ENCODE peak calls at places on chromosomes 16 and 17, in four cellular contexts. L, T, S and X are unnamed samples.

GRCh38 chr17:48262982-48263586 is 155.5 kb downstream of the SNX11 start:
- DNase-seq in T (no peak), S (peak; percentile 36), L (no peak), X (no peak)

GRCh38 chr16:77788196-77789084 is at the start of gene VAT1L:
- DNase-seq in T (no peak), S (peak; percentile 11), L (peak; percentile 15), X (peak; percentile 29)

GRCh38 chr16:81647527-81647926 is 131.6 kb upstream of the PLCG2 start:
- DNase-seq in L (no peak), S (no peak), T (no peak), X (no peak)

GRCh38 chr16:30473231-30474061 is 904 bp downstream of the ITGAL start:
- DNase-seq in S (no peak), L (peak; percentile 76), T (no peak), X (no peak)

GRCh38 chr16:76653390-76654026 is 376.3 kb downstream of the CNTNAP4 start:
- DNase-seq in S (peak; percentile 27), T (peak; percentile 9), L (peak; percentile 38), X (no peak)

GRCh38 chr17:72118588-72119279 is 2.1 kb upstream of the SOX9 start:
- DNase-seq in S (peak; percentile 39), T (peak; percentile 15), L (peak; percentile 29), X (no peak)

GRCh38 chr17:32483451-32484019 is 3.3 kb upstream of the CDK5R1 start:
- DNase-seq in S (peak; percentile 66), T (no peak), L (peak; percentile 60), X (no peak)

GRCh38 chr16:46768809-46769208 is 20.7 kb upstream of the MYLK3 start:
- DNase-seq in T (no peak), L (no peak), S (no peak), X (no peak)

GRCh38 chr16:84085774-84086173 is 31.0 kb downstream of the MBTPS1 start:
- DNase-seq in T (no peak), L (peak; percentile 20), S (no peak), X (no peak)

GRCh38 chr17:57375770-57376181 is 119.5 kb downstream of the MSI2 start:
- DNase-seq in T (no peak), L (no peak), S (peak; percentile 55), X (no peak)

GRCh38 chr17:78252111-78252634 is 20.7 kb downstream of the TMEM235 start:
- DNase-seq in L (no peak), S (no peak), T (no peak), X (peak; percentile 50)

GRCh38 chr16:21301895-21302291 is 23.8 kb upstream of the CRYM start:
- DNase-seq in S (no peak), T (no peak), L (no peak), X (no peak)

GRCh38 chr17:78726471-78727010 is 55.5 kb downstream of the CYTH1 start:
- DNase-seq in T (no peak), L (no peak), S (no peak), X (no peak)

GRCh38 chr17:60601443-60602384 is 1.7 kb downstream of the PPM1D start:
- DNase-seq in T (peak; percentile 40), S (peak; percentile 78), L (peak; percentile 45), X (no peak)

GRCh38 chr16:615122-615521 is 15.7 kb upstream of the WFIKKN1 start:
- DNase-seq in L (no peak), T (no peak), S (no peak), X (no peak)

GRCh38 chr17:38434178-38434665 is 6.0 kb downstream of the ARHGAP23 start:
- DNase-seq in T (no peak), L (no peak), S (no peak), X (no peak)

GRCh38 chr16:11356573-11357331 is 11.5 kb downstream of the RMI2 start:
- DNase-seq in T (no peak), L (peak; percentile 74), S (peak; percentile 79), X (no peak)

GRCh38 chr16:28910046-28911031 is 14.7 kb downstream of the RABEP2 start:
- DNase-seq in L (no peak), T (no peak), S (no peak), X (no peak)

GRCh38 chr17:45784583-45785372 is 658 bp downstream of the CRHR1 start:
- DNase-seq in S (peak; percentile 69), L (peak; percentile 46), T (no peak), X (peak; percentile 57)

GRCh38 chr17:45965741-45966140 is 33.3 kb upstream of the STH start:
- DNase-seq in S (no peak), T (no peak), L (no peak), X (no peak)

GRCh38 chr16:65312795-65313194 is 190.9 kb upstream of the CDH11 start:
- DNase-seq in T (no peak), S (no peak), L (no peak), X (no peak)

GRCh38 chr16:31487720-31488629 is 5.1 kb downstream of the SLC5A2 start:
- DNase-seq in S (no peak), T (no peak), L (peak; percentile 46), X (peak; percentile 93)

GRCh38 chr16:9971907-9972306 is 210.3 kb downstream of the GRIN2A start:
- DNase-seq in L (no peak), T (no peak), S (no peak), X (no peak)

GRCh38 chr17:72989074-72989610 is 103.3 kb downstream of the SLC39A11 start:
- DNase-seq in L (no peak), T (no peak), S (no peak), X (no peak)

GRCh38 chr16:24853830-24854229 is 8.1 kb downstream of the SLC5A11 start:
- DNase-seq in S (no peak), T (no peak), L (no peak), X (no peak)
- TF ChIP-seq SPI1 in S (no peak), T (no peak), L (no peak), X (no peak)

GRCh38 chr17:27630607-27631408 is at the start of gene LGALS9:
- DNase-seq in L (peak; percentile 83), S (no peak), T (peak; percentile 53), X (no peak)

GRCh38 chr17:27625856-27626255 is 5.1 kb upstream of the LGALS9 start:
- DNase-seq in S (no peak), L (no peak), T (no peak), X (no peak)

GRCh38 chr17:27624555-27624954 is 6.4 kb upstream of the LGALS9 start:
- DNase-seq in S (no peak), L (no peak), T (no peak), X (no peak)

GRCh38 chr17:27628376-27628775 is 2.6 kb upstream of the LGALS9 start:
- DNase-seq in L (no peak), T (no peak), S (no peak), X (no peak)

DNA sequence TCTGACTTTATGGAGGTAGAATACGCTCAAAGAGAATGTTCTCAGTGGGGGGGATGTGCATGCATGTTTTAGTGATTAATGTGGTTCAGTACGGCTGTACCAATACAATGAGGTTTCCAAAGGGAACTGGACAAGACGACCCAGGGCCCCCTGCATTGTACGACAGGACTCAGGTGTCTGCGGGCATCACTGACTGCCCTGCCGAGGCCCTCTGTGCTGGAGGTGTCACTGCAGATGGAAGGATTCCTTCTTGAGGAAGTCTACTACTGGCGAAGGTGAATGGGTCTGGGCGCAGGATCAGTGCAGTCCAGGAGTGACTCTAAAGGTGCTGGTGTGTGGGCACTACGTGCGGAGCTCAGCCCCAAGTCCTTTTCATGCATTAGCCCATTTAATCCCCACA is 3.5 kb upstream of the LGALS9 start:
- DNase-seq in T (no peak), S (no peak), L (no peak), X (no peak)
- TF ChIP-seq SPI1 in T (no peak), S (no peak), L (no peak), X (no peak)

GRCh38 chr17:82832411-82832810 is 7.4 kb downstream of the ZNF750 start:
- DNase-seq in S (no peak), T (no peak), L (no peak), X (no peak)

GRCh38 chr17:82831818-82832200 is 8.0 kb downstream of the ZNF750 start:
- DNase-seq in L (no peak), T (no peak), S (no peak), X (no peak)

GRCh38 chr17:82831041-82831817 is 8.6 kb downstream of the ZNF750 start:
- DNase-seq in L (no peak), S (no peak), T (no peak), X (no peak)

GRCh38 chr17:82828875-82829487 is 10.8 kb downstream of the ZNF750 start:
- DNase-seq in S (no peak), L (no peak), T (no peak), X (no peak)

DNA sequence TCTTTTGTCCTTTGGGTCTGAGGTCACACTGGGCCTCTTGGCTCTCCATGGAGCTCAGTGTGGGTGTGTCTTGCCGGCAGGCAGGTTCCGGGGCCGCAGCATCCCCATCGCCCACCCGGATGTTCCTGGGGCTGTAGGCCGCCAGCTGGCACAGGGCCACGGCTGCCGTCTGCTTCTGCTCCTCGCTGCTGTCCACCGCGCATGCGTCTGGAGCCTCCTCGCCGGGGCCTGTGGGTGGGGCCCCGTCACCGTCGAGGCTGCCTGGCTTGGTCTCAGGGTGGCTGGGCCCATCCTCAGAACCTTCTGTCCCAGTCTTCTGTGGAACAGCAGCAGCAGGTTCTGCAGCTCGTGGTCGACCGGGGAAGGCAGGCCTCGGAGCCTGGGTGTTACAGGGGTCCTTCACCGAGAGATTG is 9.6 kb downstream of the ZNF750 start:
- DNase-seq in S (no peak), T (no peak), L (no peak), X (no peak)
- TF ChIP-seq SPI1 in S (no peak), T (no peak), L (no peak), X (no peak)

GRCh38 chr16:67084345-67085028 is 25.3 kb upstream of the PHAF1 start:
- DNase-seq in T (no peak), L (no peak), S (no peak), X (no peak)
- TF ChIP-seq SPI1 in T (no peak), L (no peak), S (no peak), X (no peak)

GRCh38 chr17:50817838-50818237 is 17.5 kb upstream of the WFIKKN2 start:
- DNase-seq in L (no peak), S (no peak), T (no peak), X (no peak)

GRCh38 chr17:50815400-50815799 is 20.0 kb upstream of the WFIKKN2 start:
- DNase-seq in S (no peak), L (peak; percentile 32), T (no peak), X (no peak)

GRCh38 chr17:50818266-50818665 is 17.1 kb upstream of the WFIKKN2 start:
- DNase-seq in T (no peak), S (no peak), L (no peak), X (no peak)

GRCh38 chr17:50820651-50821050 is 14.7 kb upstream of the WFIKKN2 start:
- DNase-seq in T (no peak), L (no peak), S (no peak), X (no peak)

DNA sequence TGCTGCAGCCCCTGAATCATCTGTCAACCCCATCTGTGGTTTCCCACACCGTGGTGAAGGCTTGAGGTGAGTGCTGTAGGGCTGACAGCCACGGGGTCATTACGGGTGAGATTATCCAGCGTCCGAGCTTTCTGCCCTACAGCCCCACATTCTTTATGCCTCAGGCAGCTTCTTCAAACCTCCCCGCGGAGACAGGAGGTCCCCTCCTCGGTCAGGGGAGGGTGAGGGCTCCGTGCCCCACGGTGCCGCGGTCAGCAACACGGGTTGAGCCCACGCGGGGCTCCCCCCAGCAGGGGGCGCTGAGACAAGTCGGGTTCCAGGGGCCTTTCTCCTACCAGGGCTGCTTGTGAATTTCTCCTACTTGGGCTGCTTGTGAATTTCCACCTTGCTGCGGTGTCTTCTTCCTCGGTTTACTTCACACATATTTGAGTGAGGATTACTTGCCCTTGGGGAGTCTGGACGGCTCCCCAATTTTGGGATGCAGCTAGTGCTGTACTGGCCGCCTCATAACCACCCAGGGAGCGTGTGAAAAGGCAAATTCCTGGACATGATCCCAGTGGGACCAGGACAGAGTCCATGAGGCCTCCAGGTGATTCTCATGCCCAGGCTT is 18.1 kb upstream of the WFIKKN2 start:
- DNase-seq in T (no peak), L (no peak), S (peak; percentile 77), X (no peak)
- TF ChIP-seq SPI1 in T (no peak), L (no peak), S (no peak), X (no peak)